ENCODE peak calls at places on chromosome 13, in ten cellular contexts. X is prostate gland; P is activated T-cell treated with anti-CD3 and anti-CD28 coated beads for 1 hour; D is stimulated activated naive CD4-positive, alpha-beta T cell; A is effector memory CD4-positive, alpha-beta T cell; V is tibial nerve; Z is activated CD4-positive, CD25-positive, alpha-beta regulatory T cell; J is SW 1271; B is activated naive CD4-positive, alpha-beta T cell treated with anti-CD3 and anti-CD28 coated beads, Interleukin-2, amount 10 ng/mL, durations not matched to agents 7 days and 5 days; C is HEK293T. K is an unnamed sample.

GRCh38 chr13:102729560-102730275 is 34.9 kb upstream of the METTL21C start:
- DNase-seq in X (no peak), P (no peak), D (no peak), A (no peak), V (no peak), Z (no peak), J (no peak), B (no peak), C (no peak), K (peak; percentile 32)

GRCh38 chr13:28822801-28823200 is 2.7 kb downstream of the MTUS2 start:
- DNase-seq in X (no peak), P (no peak), D (no peak), A (no peak), V (no peak), Z (no peak), J (no peak), B (no peak), C (no peak), K (no peak)

GRCh38 chr13:31913459-31913858 is 118.1 kb upstream of the FRY start:
- DNase-seq in X (no peak), P (no peak), D (no peak), A (no peak), V (no peak), Z (no peak), J (peak; percentile 24), B (no peak), C (no peak), K (no peak)

GRCh38 chr13:44989941-44990340 is 603 bp downstream of the GPALPP1 start:
- DNase-seq in X (no peak), P (no peak), D (no peak), A (no peak), V (no peak), Z (no peak), J (no peak), B (peak; percentile 23), C (no peak), K (no peak)

GRCh38 chr13:50128406-50129048 is 113.3 kb downstream of the KCNRG start:
- DNase-seq in X (no peak), P (no peak), D (no peak), A (no peak), V (no peak), Z (no peak), J (no peak), B (peak; percentile 37), C (no peak), K (no peak)

GRCh38 chr13:96052655-96053002 is 572 bp downstream of the UGGT2 start:
- DNase-seq in X (no peak), P (no peak), D (no peak), A (no peak), V (no peak), Z (no peak), J (peak; percentile 56), B (no peak), C (peak; percentile 37), K (peak; percentile 54)

GRCh38 chr13:106493569-106493968 is 41.9 kb downstream of the EFNB2 start:
- DNase-seq in X (no peak), P (no peak), D (no peak), A (no peak), V (peak; percentile 18), Z (no peak), J (no peak), B (no peak), C (no peak), K (no peak)

GRCh38 chr13:86193281-86193680 is 394.1 kb upstream of the SLITRK6 start:
- DNase-seq in X (no peak), P (no peak), D (no peak), A (no peak), V (no peak), Z (no peak), J (no peak), B (no peak), C (peak; percentile 22), K (no peak)

GRCh38 chr13:113122571-113123225 is at the start of gene F10:
- DNase-seq in X (no peak), P (no peak), D (no peak), A (no peak), V (peak; percentile 61), Z (no peak), J (no peak), B (no peak), C (no peak), K (peak; percentile 57)

GRCh38 chr13:101140087-101140770 is 276.1 kb downstream of the NALCN start:
- DNase-seq in X (no peak), P (no peak), D (no peak), A (no peak), V (no peak), Z (no peak), J (no peak), B (no peak), C (no peak), K (no peak)

GRCh38 chr13:56558698-56559320 is 581.9 kb upstream of the PRR20A start:
- DNase-seq in X (no peak), P (no peak), D (no peak), A (no peak), V (no peak), Z (no peak), J (no peak), B (no peak), C (no peak), K (no peak)

GRCh38 chr13:62837895-62838294 is 1422.2 kb upstream of the PCDH20 start:
- DNase-seq in X (no peak), P (no peak), D (no peak), A (no peak), V (no peak), Z (no peak), J (no peak), B (no peak), C (no peak), K (no peak)

GRCh38 chr13:97798171-97798821 is 155.2 kb upstream of the IPO5 start:
- DNase-seq in X (no peak), P (no peak), D (no peak), A (no peak), V (peak; percentile 27), Z (no peak), J (no peak), B (no peak), C (no peak), K (no peak)

GRCh38 chr13:45828253-45828968 is 23.1 kb downstream of the SIAH3 start:
- DNase-seq in X (no peak), P (no peak), D (no peak), A (no peak), V (no peak), Z (no peak), J (no peak), B (no peak), C (no peak), K (no peak)